ENCODE peak calls at places on chromosomes 5 and 9, in five cellular contexts. D is colonic mucosa; M is sigmoid colon; K is mesendoderm; Z is CD4-positive, CD25-positive, alpha-beta regulatory T cell. X is an unnamed sample.

GRCh38 chr5:78541058-78541624 is 107.4 kb downstream of the LHFPL2 start:
- DNase-seq in D (no peak), M (peak; percentile 62), K (no peak), Z (no peak), X (no peak)

GRCh38 chr5:22908129-22908528 is 55.0 kb upstream of the CDH12 start:
- DNase-seq in D (no peak), M (no peak), K (no peak), Z (no peak), X (no peak)

GRCh38 chr5:57858905-57859304 is 376.3 kb upstream of the ACTBL2 start:
- DNase-seq in D (no peak), M (no peak), K (no peak), Z (no peak), X (peak; percentile 51)

GRCh38 chr5:150209020-150209635 is 19.3 kb downstream of the SLC6A7 start:
- DNase-seq in D (peak; percentile 82), M (no peak), K (peak; percentile 22), Z (no peak), X (no peak)

GRCh38 chr9:38371495-38371894 is 21.0 kb upstream of the ALDH1B1 start:
- DNase-seq in D (peak; percentile 54), M (no peak), K (peak; percentile 35), Z (peak; percentile 37), X (no peak)

GRCh38 chr9:91119679-91120078 is 242.0 kb downstream of the AUH start:
- DNase-seq in D (no peak), M (no peak), K (peak; percentile 89), Z (no peak), X (no peak)

GRCh38 chr9:81814404-81814793 is 113.8 kb upstream of the SPATA31D4 start:
- DNase-seq in D (no peak), M (no peak), K (no peak), Z (no peak), X (no peak)

GRCh38 chr5:179229331-179229761 is 115.9 kb downstream of the ADAMTS2 start:
- DNase-seq in D (no peak), M (peak; percentile 42), K (no peak), Z (no peak), X (no peak)

GRCh38 chr5:34913072-34913471 is 2.2 kb downstream of the RAD1 start:
- DNase-seq in D (no peak), M (no peak), K (no peak), Z (no peak), X (no peak)
- H3K4me3 ChIP-seq in D (no peak overlapping the region), M (no peak overlapping the region), K (no peak overlapping the region), Z (peak overlapping the region; percentile 5), X (no peak overlapping the region)

DNA sequence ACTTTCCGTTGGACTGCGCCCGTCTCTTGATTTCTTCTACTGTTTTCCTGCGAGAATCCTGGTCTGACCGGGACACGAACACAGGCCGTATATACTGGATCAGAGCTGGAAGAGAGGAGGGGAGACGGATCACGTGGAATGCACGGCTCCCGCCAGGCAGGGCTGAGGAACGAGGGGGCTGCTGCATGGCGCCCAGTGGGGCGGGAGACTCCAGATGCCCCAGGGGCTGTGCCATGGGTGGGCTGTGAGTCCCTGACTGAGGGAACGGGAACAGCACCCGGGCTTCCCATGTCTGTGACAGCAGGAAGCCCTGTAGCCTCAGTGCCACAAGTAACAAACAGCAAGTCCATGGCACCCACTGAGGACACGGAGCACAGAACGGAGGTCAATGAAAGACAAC is 34.0 kb downstream of the LPCAT1 start:
- DNase-seq in D (no peak), M (no peak), K (no peak), Z (no peak), X (no peak)
- H3K27ac ChIP-seq in D (no peak overlapping the region), M (no peak overlapping the region), K (no peak overlapping the region), Z (no peak overlapping the region), X (no peak overlapping the region)

DNA sequence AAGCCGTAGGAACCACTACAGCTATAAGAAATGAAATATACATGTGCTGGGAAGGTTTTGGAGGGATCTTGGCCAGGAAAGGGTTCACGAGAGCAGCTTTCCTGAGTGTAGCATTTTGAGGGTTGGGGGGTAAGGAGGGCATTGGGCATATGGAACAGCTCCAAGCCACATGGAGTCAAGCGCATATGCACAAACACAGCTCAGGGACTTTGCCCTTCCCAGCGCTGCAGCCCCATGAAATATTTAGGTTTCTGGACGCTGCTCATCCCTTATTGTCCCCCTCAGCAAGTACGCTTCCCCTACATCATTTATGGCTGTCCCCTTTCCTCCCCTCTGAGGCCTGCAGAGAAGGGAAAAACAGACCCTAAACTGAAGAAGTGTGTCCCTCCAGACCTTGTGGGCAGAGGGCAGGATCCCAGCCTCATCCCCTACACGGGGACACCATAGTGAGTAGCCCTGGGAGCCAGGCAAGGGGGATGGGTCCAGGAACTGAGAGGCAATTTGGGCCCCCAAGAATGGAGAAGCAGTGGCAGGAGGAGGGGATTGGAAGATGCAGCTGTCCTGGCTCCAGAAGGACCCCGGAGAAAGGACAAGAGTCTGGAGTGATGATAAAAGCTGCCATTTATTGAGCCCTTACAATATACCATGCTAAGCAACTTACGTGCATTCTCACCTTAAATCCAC is 33.7 kb downstream of the PCDH1 start:
- DNase-seq in D (no peak), M (no peak), K (no peak), Z (no peak), X (no peak)
- H3K4me1 ChIP-seq in D (peaks cover 20% of the 10 kb centered on the region), M (peaks cover 10% of the 10 kb centered on the region), K (peaks cover 46% of the 10 kb centered on the region), Z (peaks cover 11% of the 10 kb centered on the region), X (peaks cover 83% of the 10 kb centered on the region)

DNA sequence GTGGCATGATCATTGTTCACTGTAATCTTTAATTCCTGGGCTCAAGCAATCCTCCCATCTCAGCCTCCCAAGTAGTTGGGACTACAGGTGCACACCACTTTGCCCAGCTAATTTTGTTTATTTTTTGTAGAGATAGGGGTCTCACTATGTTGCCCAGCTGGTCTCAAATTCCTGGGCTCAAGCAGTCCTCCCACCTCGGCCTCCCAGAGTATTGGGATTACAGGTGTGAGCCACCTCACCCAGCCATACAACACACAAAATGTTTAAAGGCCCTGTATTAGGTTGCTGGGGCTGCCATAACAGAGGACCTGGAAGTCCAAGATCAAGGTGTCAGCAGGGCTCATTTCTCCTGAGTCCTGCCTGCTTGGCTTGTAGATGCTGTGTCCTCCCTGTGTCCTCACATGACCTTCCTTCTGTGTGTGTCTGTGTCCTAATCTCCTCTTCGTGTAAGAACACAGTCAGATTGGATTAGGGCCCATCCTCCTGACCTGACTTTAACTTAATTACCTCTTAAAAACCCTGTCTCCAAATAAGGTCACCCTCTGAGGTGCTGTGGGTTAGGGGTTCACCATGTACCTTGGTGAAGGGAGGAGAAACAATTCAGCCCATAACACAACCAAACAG is 5.4 kb downstream of the UBE2QL1 start:
- DNase-seq in D (no peak), M (no peak), K (no peak), Z (no peak), X (no peak)
- H3K4me3 ChIP-seq in D (no peak overlapping the region), M (no peak overlapping the region), K (no peak overlapping the region), Z (no peak overlapping the region), X (no peak overlapping the region)

GRCh38 chr9:112489039-112489546 is 2.5 kb downstream of the KIAA1958 start:
- DNase-seq in D (no peak), M (no peak), K (peak; percentile 40), Z (no peak), X (no peak)

GRCh38 chr9:112486221-112487007 is at the start of gene KIAA1958:
- DNase-seq in D (peak; percentile 87), M (peak; percentile 89), K (peak; percentile 87), Z (peak; percentile 91), X (peak; percentile 84)

GRCh38 chr9:112487008-112487798 is 576 bp downstream of the KIAA1958 start:
- DNase-seq in D (peak; percentile 67), M (peak; percentile 75), K (peak; percentile 62), Z (peak; percentile 61), X (peak; percentile 62)

GRCh38 chr9:112487799-112488345 is 1.2 kb downstream of the KIAA1958 start:
- DNase-seq in D (peak; percentile 29), M (no peak), K (peak; percentile 36), Z (no peak), X (no peak)

GRCh38 chr9:112489876-112490661 is 3.4 kb downstream of the KIAA1958 start:
- DNase-seq in D (no peak), M (no peak), K (peak; percentile 33), Z (no peak), X (no peak)
- H3K27ac ChIP-seq in D (no peak overlapping the region), M (no peak overlapping the region), K (no peak overlapping the region), Z (no peak overlapping the region), X (no peak overlapping the region)

GRCh38 chr5:146078566-146078965 is 26.8 kb downstream of the PLAC8L1 start:
- DNase-seq in D (no peak), M (no peak), K (peak; percentile 33), Z (no peak), X (no peak)
- H3K4me1 ChIP-seq in D (no peaks in the 10 kb centered on the region), M (no peaks in the 10 kb centered on the region), K (peaks cover 2% of the 10 kb centered on the region), Z (peaks cover 5% of the 10 kb centered on the region), X (peaks cover 8% of the 10 kb centered on the region)

GRCh38 chr5:119270121-119270565 is 85.7 kb upstream of the TNFAIP8 start:
- DNase-seq in D (no peak), M (no peak), K (no peak), Z (peak; percentile 38), X (no peak)

GRCh38 chr5:119269061-119269579 is 86.7 kb upstream of the TNFAIP8 start:
- DNase-seq in D (peak; percentile 58), M (peak; percentile 66), K (peak; percentile 63), Z (peak; percentile 69), X (peak; percentile 25)

GRCh38 chr5:119267958-119268386 is 87.8 kb upstream of the TNFAIP8 start:
- DNase-seq in D (peak; percentile 90), M (peak; percentile 97), K (peak; percentile 98), Z (peak; percentile 89), X (peak; percentile 94)

GRCh38 chr5:119270955-119271757 is 84.7 kb upstream of the TNFAIP8 start:
- DNase-seq in D (no peak), M (no peak), K (no peak), Z (no peak), X (no peak)

GRCh38 chr5:119268387-119269060 is 87.3 kb upstream of the TNFAIP8 start:
- DNase-seq in D (peak; percentile 99), M (peak; percentile 98), K (peak; percentile 97), Z (peak; percentile 96), X (peak; percentile 99)
- H3K4me3 ChIP-seq in D (peak overlapping the region; percentile 52), M (peak overlapping the region; percentile 84), K (peak overlapping the region; percentile 80), Z (peak overlapping the region; percentile 98), X (peak overlapping the region; percentile 82)

X was measured in heart right ventricle.